ENCODE peak calls at places on chromosomes 7 and 10, in eight cellular contexts. T is adrenal gland, C is lung microvascular endothelial cell, L is NCI-H82, B is NCI-H1092 treated with DMSO at 0.1 percent for 48 hours, F is HT1080, A is hypothalamus, W is NCI-H2081. Q is an unnamed sample.

GRCh38 chr7:85516675-85517074 is 329.8 kb upstream of the SEMA3D start:
- DNase-seq in W (no peak), B (no peak), C (no peak), F (peak; percentile 2), L (no peak), T (no peak), A (no peak), Q (no peak)

GRCh38 chr7:90246184-90246583 is 1.2 kb downstream of the CFAP69 start:
- DNase-seq in A (no peak), L (no peak), B (no peak), F (no peak), C (no peak), T (no peak), W (no peak), Q (no peak)

GRCh38 chr10:8133146-8133545 is 78.7 kb downstream of the GATA3 start:
- DNase-seq in C (no peak), F (peak; percentile 36), B (no peak), A (no peak), L (no peak), T (no peak), W (no peak), Q (no peak)

GRCh38 chr7:112573302-112574039 is 92.7 kb downstream of the LSMEM1 start:
- DNase-seq in L (no peak), W (no peak), B (peak; percentile 26), A (no peak), F (peak; percentile 70), T (no peak), C (no peak), Q (no peak)

GRCh38 chr10:79244068-79244442 is 103.2 kb upstream of the PPIF start:
- DNase-seq in F (no peak), T (no peak), C (no peak), B (peak; percentile 34), W (no peak), L (no peak), A (no peak), Q (peak; percentile 19)

GRCh38 chr10:109114578-109114977 is 808.7 kb downstream of the XPNPEP1 start:
- DNase-seq in C (no peak), L (no peak), T (no peak), A (no peak), F (no peak), W (no peak), B (no peak), Q (no peak)

GRCh38 chr10:3420527-3421469 is 248.2 kb upstream of the PITRM1 start:
- DNase-seq in W (no peak), A (no peak), F (no peak), T (no peak), C (no peak), B (no peak), L (no peak), Q (peak; percentile 14)

GRCh38 chr10:69734797-69735468 is 66.8 kb upstream of the COL13A1 start:
- DNase-seq in W (no peak), A (no peak), F (peak; percentile 53), C (no peak), L (no peak), T (no peak), B (no peak), Q (no peak)

GRCh38 chr10:130013263-130013937 is 49.3 kb upstream of the EBF3 start:
- DNase-seq in C (no peak), L (no peak), A (no peak), B (no peak), T (no peak), W (no peak), F (no peak), Q (no peak)

GRCh38 chr10:14439451-14440259 is 108.9 kb upstream of the FRMD4A start:
- DNase-seq in A (no peak), L (no peak), C (no peak), W (no peak), B (no peak), T (no peak), F (no peak), Q (peak; percentile 7)

GRCh38 chr7:142455392-142455791 is 197.5 kb upstream of the PRSS58 start:
- DNase-seq in T (no peak), F (no peak), L (no peak), W (no peak), B (no peak), C (no peak), A (no peak), Q (no peak)

GRCh38 chr7:54260868-54261475 is 281.2 kb upstream of the VSTM2A start:
- DNase-seq in F (peak; percentile 86), L (no peak), T (no peak), C (no peak), W (no peak), A (no peak), B (no peak), Q (peak; percentile 7)

GRCh38 chr10:123148414-123149161 is 652 bp downstream of the HMX2 start:
- DNase-seq in W (no peak), A (no peak), B (peak; percentile 38), L (peak; percentile 19), F (no peak), C (no peak), T (no peak), Q (peak; percentile 46)

GRCh38 chr10:109784236-109784635 is 139.1 kb downstream of the XPNPEP1 start:
- DNase-seq in F (peak; percentile 10), T (no peak), B (no peak), W (no peak), C (no peak), L (no peak), A (no peak), Q (no peak)

GRCh38 chr10:22714524-22715289 is at the start of gene PIP4K2A:
- DNase-seq in C (peak; percentile 84), W (peak; percentile 44), T (peak; percentile 73), B (peak; percentile 17), A (peak; percentile 76), L (peak; percentile 67), F (no peak), Q (peak; percentile 70)

GRCh38 chr10:75404335-75405200 is 3.0 kb upstream of the ZNF503 start:
- DNase-seq in C (no peak), L (peak; percentile 13), T (peak; percentile 69), B (peak; percentile 24), A (no peak), F (no peak), W (peak; percentile 22), Q (no peak)

GRCh38 chr10:93894516-93895378 is 969 bp downstream of the SLC35G1 start:
- DNase-seq in C (peak; percentile 4), L (peak; percentile 30), T (no peak), A (no peak), F (peak; percentile 6), B (no peak), W (no peak), Q (peak; percentile 21)

GRCh38 chr10:17216901-17217395 is 11.1 kb upstream of the VIM start:
- DNase-seq in T (no peak), C (no peak), B (no peak), W (no peak), F (no peak), L (no peak), A (no peak), Q (no peak)

GRCh38 chr7:139041378-139042053 is 5.7 kb upstream of the ZC3HAV1L start:
- DNase-seq in C (no peak), W (no peak), B (no peak), F (no peak), L (no peak), T (no peak), A (no peak), Q (peak; percentile 22)

GRCh38 chr10:48274636-48275035 is at the start of gene FRMPD2:
- DNase-seq in F (no peak), A (peak; percentile 33), T (no peak), W (no peak), B (no peak), C (no peak), L (peak; percentile 89), Q (peak; percentile 8)

Q was measured in NCI-H69.